ENCODE peak calls at places on chromosomes 2 and 18, in five cellular contexts. R is mesenchymal stem cell, P is GM23248, Z is HCT116, I is hepatocyte. L is an unnamed sample.

GRCh38 chr2:44772670-44773378 is 168.7 kb upstream of the SIX3 start:
- DNase-seq in R (no peak), P (no peak), Z (no peak), I (no peak), L (no peak)

GRCh38 chr2:10486601-10487079 is 38.5 kb upstream of the ODC1 start:
- DNase-seq in R (no peak), P (no peak), Z (no peak), I (no peak), L (no peak)

GRCh38 chr2:158893474-158893873 is 75.0 kb upstream of the TANC1 start:
- DNase-seq in R (no peak), P (no peak), Z (no peak), I (no peak), L (no peak)

GRCh38 chr18:23635283-23636040 is 27.2 kb downstream of the ANKRD29 start:
- DNase-seq in R (no peak), P (peak; percentile 22), Z (peak; percentile 77), I (no peak), L (no peak)

GRCh38 chr2:223548194-223548593 is 54.0 kb downstream of the SCG2 start:
- DNase-seq in R (no peak), P (no peak), Z (no peak), I (no peak), L (no peak)

GRCh38 chr2:9655441-9656269 is 24.9 kb upstream of the YWHAQ start:
- DNase-seq in R (peak; percentile 94), P (peak; percentile 96), Z (no peak), I (no peak), L (no peak)

GRCh38 chr18:67639872-67640271 is 123.4 kb upstream of the DSEL start:
- DNase-seq in R (no peak), P (peak; percentile 14), Z (no peak), I (no peak), L (no peak)

GRCh38 chr2:10400002-10400401 is 48.1 kb downstream of the ODC1 start:
- DNase-seq in R (no peak), P (no peak), Z (no peak), I (no peak), L (no peak)

GRCh38 chr2:160584972-160585494 is 91.4 kb upstream of the RBMS1 start:
- DNase-seq in R (peak; percentile 70), P (peak; percentile 36), Z (no peak), I (no peak), L (no peak)

GRCh38 chr2:150710916-150711315 is 223.4 kb upstream of the RND3 start:
- DNase-seq in R (no peak), P (no peak), Z (no peak), I (no peak), L (no peak)

GRCh38 chr2:236311286-236311685 is 47.1 kb upstream of the ASB18 start:
- DNase-seq in R (no peak), P (no peak), Z (no peak), I (no peak), L (no peak)

GRCh38 chr2:236306825-236307540 is 42.8 kb upstream of the ASB18 start:
- DNase-seq in R (no peak), P (no peak), Z (no peak), I (no peak), L (no peak)

GRCh38 chr2:236309669-236310029 is 45.4 kb upstream of the ASB18 start:
- DNase-seq in R (peak; percentile 1), P (peak; percentile 47), Z (no peak), I (peak; percentile 52), L (peak; percentile 16)

GRCh38 chr2:236305964-236306605 is 41.9 kb upstream of the ASB18 start:
- DNase-seq in R (no peak), P (no peak), Z (no peak), I (no peak), L (no peak)

GRCh38 chr2:236308855-236309668 is 44.9 kb upstream of the ASB18 start:
- DNase-seq in R (no peak), P (no peak), Z (no peak), I (no peak), L (no peak)
- H3K4me2 ChIP-seq in R (no peak overlapping the region), P (no peak overlapping the region), Z (no peak overlapping the region), I (no peak overlapping the region), L (no peak overlapping the region)

GRCh38 chr18:75124967-75125358 is 84.0 kb downstream of the PTGR3 start:
- DNase-seq in R (no peak), P (no peak), Z (no peak), I (no peak), L (no peak)
- H2AFZ ChIP-seq in R (no peak overlapping the region), P (no peak overlapping the region), Z (no peak overlapping the region), I (no peak overlapping the region), L (no peak overlapping the region)

GRCh38 chr2:97701186-97701585 is 12.2 kb upstream of the ZAP70 start:
- DNase-seq in R (no peak), P (no peak), Z (no peak), I (no peak), L (no peak)
- H3K4me2 ChIP-seq in R (no peak overlapping the region), P (no peak overlapping the region), Z (no peak overlapping the region), I (no peak overlapping the region), L (no peak overlapping the region)

GRCh38 chr2:59786684-59787083 is 766.8 kb downstream of the BCL11A start:
- DNase-seq in R (no peak), P (no peak), Z (no peak), I (no peak), L (no peak)
- H2AFZ ChIP-seq in R (no peak overlapping the region), P (no peak overlapping the region), Z (no peak overlapping the region), I (no peak overlapping the region), L (no peak overlapping the region)

GRCh38 chr2:118846667-118847446 is 591 bp downstream of the EN1 start:
- DNase-seq in R (no peak), P (peak; percentile 83), Z (no peak), I (no peak), L (no peak)

GRCh38 chr2:118845005-118845842 is 2.2 kb downstream of the EN1 start:
- DNase-seq in R (no peak), P (peak; percentile 76), Z (no peak), I (no peak), L (no peak)

GRCh38 chr2:118847447-118848172 is at the start of gene EN1:
- DNase-seq in R (no peak), P (peak; percentile 98), Z (no peak), I (peak; percentile 51), L (no peak)

GRCh38 chr2:118844261-118845004 is 3.0 kb downstream of the EN1 start:
- DNase-seq in R (no peak), P (peak; percentile 71), Z (no peak), I (no peak), L (no peak)

GRCh38 chr2:118845843-118846666 is 1.4 kb downstream of the EN1 start:
- DNase-seq in R (no peak), P (peak; percentile 77), Z (no peak), I (no peak), L (no peak)
- H3K4me2 ChIP-seq in R (no peak overlapping the region), P (peak overlapping the region; percentile 98), Z (no peak overlapping the region), I (peak overlapping the region; percentile 75), L (no peak overlapping the region)

GRCh38 chr2:102235491-102235890 is 48.7 kb downstream of the IL1RL2 start:
- DNase-seq in R (peak; percentile 67), P (peak; percentile 52), Z (no peak), I (peak; percentile 46), L (no peak)
- H2AFZ ChIP-seq in R (peak overlapping the region; percentile 3), P (no peak overlapping the region), Z (no peak overlapping the region), I (no peak overlapping the region), L (no peak overlapping the region)

GRCh38 chr18:57559311-57559710 is 27.2 kb downstream of the FECH start:
- DNase-seq in R (no peak), P (no peak), Z (no peak), I (no peak), L (no peak)
- H3K4me2 ChIP-seq in R (no peak overlapping the region), P (no peak overlapping the region), Z (no peak overlapping the region), I (no peak overlapping the region), L (no peak overlapping the region)

DNA sequence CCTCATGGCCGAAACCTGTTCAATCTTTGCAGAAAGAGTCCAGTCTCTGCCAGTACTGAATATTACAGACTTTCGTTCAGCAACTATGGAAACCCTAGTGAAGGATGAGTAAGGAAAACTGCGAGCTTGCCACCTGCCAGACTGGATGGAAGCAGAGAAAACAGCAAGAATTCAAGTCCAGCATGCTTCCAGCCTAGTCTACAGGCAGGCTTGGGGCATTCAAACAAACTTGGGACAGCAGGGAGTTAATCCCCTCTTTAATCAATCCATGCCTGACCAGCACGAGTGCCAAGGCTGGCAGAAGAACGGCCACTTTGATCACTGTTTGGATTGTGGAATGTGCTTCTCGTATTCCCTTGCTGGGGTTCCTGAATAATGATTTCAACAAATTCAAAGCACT is 145.2 kb downstream of the EPHA4 start:
- DNase-seq in R (no peak), P (no peak), Z (no peak), I (no peak), L (no peak)
- H2AFZ ChIP-seq in R (no peak overlapping the region), P (no peak overlapping the region), Z (no peak overlapping the region), I (no peak overlapping the region), L (no peak overlapping the region)

DNA sequence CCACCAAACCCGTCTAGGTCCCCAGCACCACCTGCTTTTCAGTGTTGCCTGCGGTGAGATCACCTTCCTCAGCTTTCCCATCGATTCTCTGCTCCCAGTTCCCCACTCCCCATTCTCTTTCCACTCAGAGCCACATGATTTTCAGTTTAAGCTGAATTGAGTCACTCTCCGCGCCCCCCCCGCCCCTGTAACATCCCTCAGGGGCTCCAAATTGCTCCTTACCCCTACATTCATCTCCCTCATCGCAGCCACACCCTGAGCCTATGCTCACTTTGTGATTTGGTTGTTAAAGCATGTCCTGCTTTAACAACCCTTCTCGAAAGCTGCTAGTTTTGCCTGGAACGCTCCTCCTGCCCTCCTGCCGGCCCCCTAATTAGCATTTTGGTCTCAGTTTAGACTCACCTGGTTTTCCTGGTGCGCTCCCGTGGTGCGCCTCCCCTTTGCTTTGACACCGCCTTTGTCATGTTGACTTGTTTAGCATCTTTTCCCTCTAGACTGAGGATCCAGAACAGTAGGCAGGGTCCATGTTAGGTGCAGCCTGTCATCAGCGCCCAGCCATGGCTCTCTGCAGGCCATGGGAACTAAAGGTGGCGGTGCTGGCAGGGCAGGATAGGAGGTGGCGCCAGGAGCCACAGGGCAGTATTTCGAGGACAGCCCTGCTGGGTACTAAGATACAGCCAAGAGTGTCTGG is 60.8 kb downstream of the ST3GAL5 start:
- DNase-seq in R (no peak), P (no peak), Z (no peak), I (no peak), L (no peak)
- H3K4me2 ChIP-seq in R (no peak overlapping the region), P (no peak overlapping the region), Z (peak overlapping the region; percentile 75), I (peak overlapping the region; percentile 72), L (peak overlapping the region; percentile 57)

GRCh38 chr2:43305006-43305405 is 78.6 kb upstream of the ZFP36L2 start:
- DNase-seq in R (peak; percentile 94), P (peak; percentile 34), Z (no peak), I (peak; percentile 32), L (no peak)
- H2AFZ ChIP-seq in R (no peak overlapping the region), P (no peak overlapping the region), Z (no peak overlapping the region), I (no peak overlapping the region), L (no peak overlapping the region)